ENCODE peak calls at places on chromosome 11, in ten cellular contexts. Y is activated CD4-positive, alpha-beta T cell treated with anti-CD3 and anti-CD28 coated beads, Interleukin-2, amount 50 U/mL, for 4 hours; U is Calu3; G is M059J; N is mucosa of gallbladder; K is colonic mucosa; X is HAP-1; I is stimulated activated CD8-positive, alpha-beta memory T cell treated with anti-CD3 and anti-CD28 coated beads, Interleukin-7, amount 100 ng/mL, for 1 hour; J is amygdala; L is choroid plexus epithelial cell. S is an unnamed sample.

GRCh38 chr11:86919557-86920210 is 35.5 kb downstream of the FZD4 start:
- DNase-seq in Y (no peak), U (no peak), G (peak; percentile 77), N (no peak), K (no peak), X (no peak), I (no peak), J (no peak), L (peak; percentile 91), S (no peak)

GRCh38 chr11:64224891-64225607 is 937 bp downstream of the TRPT1 start:
- DNase-seq in Y (no peak), U (no peak), G (no peak), N (no peak), K (no peak), X (no peak), I (no peak), J (no peak), L (no peak), S (no peak)

GRCh38 chr11:32224580-32224979 is 133.7 kb downstream of the RCN1 start:
- DNase-seq in Y (no peak), U (no peak), G (no peak), N (no peak), K (no peak), X (no peak), I (no peak), J (no peak), L (no peak), S (no peak)

GRCh38 chr11:12376259-12376971 is 956 bp upstream of the PARVA start:
- DNase-seq in Y (no peak), U (no peak), G (peak; percentile 58), N (peak; percentile 32), K (peak; percentile 39), X (no peak), I (no peak), J (no peak), L (peak; percentile 81), S (no peak)

GRCh38 chr11:20088368-20089260 is 71.7 kb downstream of the DBX1 start:
- DNase-seq in Y (no peak), U (no peak), G (no peak), N (no peak), K (no peak), X (no peak), I (no peak), J (no peak), L (peak; percentile 74), S (no peak)

GRCh38 chr11:24925091-24925490 is 428.2 kb downstream of the LUZP2 start:
- DNase-seq in Y (no peak), U (no peak), G (no peak), N (no peak), K (no peak), X (no peak), I (no peak), J (no peak), L (no peak), S (no peak)

GRCh38 chr11:68997124-68997994 is 15.7 kb downstream of the MRGPRF start:
- DNase-seq in Y (no peak), U (no peak), G (no peak), N (no peak), K (peak; percentile 16), X (no peak), I (no peak), J (no peak), L (no peak), S (no peak)

GRCh38 chr11:19520681-19521080 is 192.0 kb upstream of the NAV2 start:
- DNase-seq in Y (no peak), U (no peak), G (peak; percentile 42), N (no peak), K (no peak), X (no peak), I (no peak), J (no peak), L (no peak), S (no peak)

GRCh38 chr11:17351171-17351509 is 460 bp upstream of the NCR3LG1 start:
- DNase-seq in Y (no peak), U (no peak), G (no peak), N (no peak), K (no peak), X (no peak), I (no peak), J (no peak), L (no peak), S (no peak)

GRCh38 chr11:19594326-19594725 is 118.3 kb upstream of the NAV2 start:
- DNase-seq in Y (no peak), U (no peak), G (peak; percentile 44), N (no peak), K (no peak), X (no peak), I (no peak), J (no peak), L (no peak), S (no peak)

GRCh38 chr11:15057352-15057751 is 16.0 kb upstream of the CALCB start:
- DNase-seq in Y (no peak), U (no peak), G (no peak), N (no peak), K (no peak), X (no peak), I (no peak), J (no peak), L (no peak), S (no peak)

GRCh38 chr11:11155962-11156815 is 196.9 kb downstream of the CSNK2A3 start:
- DNase-seq in Y (peak; percentile 41), U (peak; percentile 36), G (no peak), N (no peak), K (no peak), X (peak; percentile 73), I (no peak), J (no peak), L (no peak), S (no peak)

GRCh38 chr11:106391771-106392412 is 314.4 kb downstream of the AASDHPPT start:
- DNase-seq in Y (no peak), U (no peak), G (peak; percentile 75), N (no peak), K (no peak), X (no peak), I (no peak), J (no peak), L (peak; percentile 80), S (no peak)

S was measured in NCI-H1048.